ENCODE peak calls at places on chromosomes 11 and 22, in five cellular contexts. Z is A549, A is transverse colon, K is H1, G is pancreas. M is an unnamed sample.

GRCh38 chr11:98003606-98004371 is 1017.0 kb upstream of the CNTN5 start:
- DNase-seq in A (no peak), G (no peak), Z (no peak), K (no peak), M (no peak)

GRCh38 chr11:120746836-120747609 is 235.5 kb downstream of the GRIK4 start:
- DNase-seq in G (no peak), Z (no peak), K (no peak), A (no peak), M (no peak)

GRCh38 chr11:63845305-63845704 is 6.4 kb downstream of the MARK2 start:
- DNase-seq in A (no peak), G (no peak), Z (no peak), K (no peak), M (no peak)

GRCh38 chr22:50146440-50147228 is 23.9 kb upstream of the PANX2 start:
- DNase-seq in K (no peak), A (peak), G (peak), Z (peak), M (peak)

GRCh38 chr22:38148252-38148651 is 33.4 kb downstream of the PLA2G6 start:
- DNase-seq in G (no peak), Z (no peak), A (no peak), K (no peak), M (no peak)

GRCh38 chr11:32034680-32035079 is 56.2 kb upstream of the RCN1 start:
- DNase-seq in Z (no peak), A (no peak), K (no peak), G (no peak), M (no peak)

GRCh38 chr11:69873166-69874077 is 54.2 kb upstream of the FGF3 start:
- DNase-seq in A (no peak), K (no peak), Z (no peak), G (no peak), M (no peak)

GRCh38 chr11:64317961-64318693 is at the start of gene PRDX5:
- DNase-seq in G (peak), A (peak), Z (peak), K (peak), M (peak)

GRCh38 chr22:28019360-28019759 is 100.3 kb upstream of the PITPNB start:
- DNase-seq in K (no peak), G (no peak), Z (no peak), A (peak), M (no peak)

GRCh38 chr11:61122761-61123160 is 20.5 kb downstream of the CD5 start:
- DNase-seq in G (peak), A (no peak), Z (no peak), K (no peak), M (no peak)

GRCh38 chr11:46529928-46530574 is 63.8 kb downstream of the AMBRA1 start:
- DNase-seq in K (no peak), A (no peak), Z (no peak), G (no peak), M (no peak)

GRCh38 chr22:37019309-37020191 is at the start of the genes MPST and TST:
- DNase-seq in Z (no peak), K (peak), A (peak), G (peak), M (no peak)

GRCh38 chr11:115170133-115170815 is 333.9 kb downstream of the CADM1 start:
- DNase-seq in A (peak), G (no peak), Z (no peak), K (peak), M (no peak)

GRCh38 chr11:84812351-84813083 is 814.6 kb downstream of the DLG2 start:
- DNase-seq in A (no peak), K (no peak), Z (no peak), G (no peak), M (no peak)

GRCh38 chr11:16096336-16096735 is 260.0 kb downstream of the SOX6 start:
- DNase-seq in A (no peak), Z (no peak), K (no peak), G (no peak), M (no peak)

GRCh38 chr11:117045956-117046355 is 52.3 kb downstream of the SIK3 start:
- DNase-seq in A (no peak), G (no peak), Z (no peak), K (no peak), M (no peak)

GRCh38 chr22:46734830-46735453 is 3.1 kb downstream of the CERK start:
- DNase-seq in G (peak), A (peak), K (no peak), Z (no peak), M (no peak)

GRCh38 chr11:61752117-61752924 is at the start of gene MYRF:
- DNase-seq in A (peak), G (no peak), Z (peak), K (peak), M (no peak)

GRCh38 chr22:44436656-44437492 is 61.2 kb downstream of the RTL6 start:
- DNase-seq in A (no peak), Z (no peak), K (no peak), G (no peak), M (peak)

GRCh38 chr11:62856333-62856910 is 17.0 kb upstream of the WDR74 start:
- DNase-seq in A (no peak), K (no peak), Z (no peak), G (no peak), M (no peak)

GRCh38 chr11:65353900-65354264 is 669 bp upstream of the TIGD3 start:
- DNase-seq in G (no peak), A (no peak), Z (no peak), K (no peak), M (no peak)

GRCh38 chr11:65591939-65592814 is 3.4 kb downstream of the KCNK7 start:
- DNase-seq in K (no peak), Z (no peak), G (peak), A (peak), M (no peak)

GRCh38 chr11:116229581-116229980 is 543.2 kb downstream of the BUD13 start:
- DNase-seq in Z (no peak), A (no peak), K (no peak), G (no peak), M (no peak)

GRCh38 chr11:72838691-72839305 is 24.6 kb downstream of the ATG16L2 start:
- DNase-seq in Z (no peak), G (no peak), K (no peak), A (no peak), M (no peak)

GRCh38 chr11:131888230-131888826 is 517.9 kb downstream of the NTM start:
- DNase-seq in A (no peak), K (no peak), G (no peak), Z (no peak), M (no peak)

GRCh38 chr22:47599753-47600152 is 837.3 kb downstream of the TBC1D22A start:
- DNase-seq in Z (no peak), G (no peak), K (no peak), A (no peak), M (no peak)

GRCh38 chr11:72807789-72808188 is 6.4 kb upstream of the ATG16L2 start:
- DNase-seq in G (no peak), K (no peak), A (no peak), Z (no peak), M (no peak)

GRCh38 chr11:45021692-45022130 is 71.0 kb upstream of the TP53I11 start:
- DNase-seq in Z (no peak), K (peak), A (peak), G (no peak), M (peak)

GRCh38 chr11:27545946-27546345 is 39.4 kb upstream of the LIN7C start:
- DNase-seq in K (no peak), Z (no peak), G (no peak), A (no peak), M (no peak)

GRCh38 chr11:11520231-11521015 is 101.4 kb downstream of the GALNT18 start:
- DNase-seq in A (no peak), K (no peak), Z (no peak), G (no peak), M (no peak)

GRCh38 chr22:28799834-28800307 is 498 bp downstream of the XBP1 start:
- DNase-seq in K (no peak), G (peak), A (peak), Z (no peak), M (peak)

GRCh38 chr11:94131363-94132115 is 2.9 kb downstream of the PANX1 start:
- DNase-seq in G (no peak), A (no peak), Z (no peak), K (peak), M (no peak)

GRCh38 chr11:75389276-75389605 is 10.1 kb upstream of the RPS3 start:
- DNase-seq in K (no peak), G (no peak), A (no peak), Z (no peak), M (no peak)
- H3K4me3 ChIP-seq in K (no peak), G (no peak), A (no peak), Z (no peak), M (no peak)

DNA sequence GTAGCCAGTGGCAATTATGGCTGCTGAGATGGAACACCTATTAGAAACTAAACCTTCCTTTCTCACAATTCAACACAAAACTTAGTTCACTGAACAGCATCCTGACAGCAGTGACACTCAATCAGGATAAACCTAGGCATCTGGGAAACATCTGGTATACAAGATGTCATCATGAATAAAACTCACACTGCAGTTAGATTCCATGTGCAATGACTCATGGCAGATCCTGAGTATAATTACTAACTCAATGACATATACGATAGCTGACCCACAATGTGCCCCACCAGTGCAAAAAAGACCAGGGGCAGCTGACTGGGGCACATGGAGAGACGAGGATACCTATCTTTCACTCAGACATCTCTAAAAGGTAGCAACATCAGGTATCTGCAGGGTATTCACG is 17.7 kb downstream of the RBFOX2 start:
- DNase-seq in G (no peak), Z (no peak), A (no peak), K (no peak), M (no peak)
- H3K27ac ChIP-seq in G (no peak), Z (no peak), A (peak), K (peak), M (no peak)

DNA sequence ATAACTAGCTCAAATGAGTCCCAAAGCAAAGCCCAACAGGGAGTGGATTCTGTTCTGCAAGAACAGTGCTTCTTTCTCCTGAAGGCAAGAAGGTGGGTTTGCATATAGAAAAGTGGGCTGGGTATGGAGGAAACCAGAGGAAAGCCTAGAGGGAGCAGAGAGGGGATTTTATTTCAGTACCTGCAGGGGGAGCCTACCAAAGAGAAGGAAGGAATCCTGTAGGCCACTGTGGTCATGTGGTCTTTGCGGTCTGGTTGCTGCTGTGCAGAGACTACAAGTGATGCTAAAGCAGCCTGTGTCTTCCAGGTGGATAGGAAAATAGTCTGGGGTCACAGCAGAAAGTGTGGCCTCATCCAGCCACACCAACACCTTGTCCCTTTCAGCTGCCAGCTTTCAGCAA is 33.2 kb upstream of the ZBTB16 start:
- DNase-seq in G (no peak), K (no peak), Z (no peak), A (no peak), M (no peak)
- TF ChIP-seq CTCF in G (no peak), K (peak), Z (no peak), A (no peak), M (no peak)

GRCh38 chr11:76288166-76288978 is 82.1 kb upstream of the WNT11 start:
- DNase-seq in G (no peak), Z (no peak), A (no peak), K (no peak), M (no peak)
- H3K4me3 ChIP-seq in G (no peak), Z (no peak), A (no peak), K (no peak), M (no peak)

GRCh38 chr22:40261783-40262182 is 84.1 kb downstream of the TNRC6B start:
- DNase-seq in G (peak), K (no peak), Z (no peak), A (no peak), M (no peak)

GRCh38 chr22:40257979-40258378 is 80.3 kb downstream of the TNRC6B start:
- DNase-seq in G (no peak), Z (no peak), K (no peak), A (no peak), M (no peak)

GRCh38 chr22:40258463-40259046 is 80.8 kb downstream of the TNRC6B start:
- DNase-seq in A (no peak), Z (no peak), G (no peak), K (no peak), M (no peak)

GRCh38 chr22:40251106-40251505 is 73.4 kb downstream of the TNRC6B start:
- DNase-seq in K (no peak), G (no peak), Z (no peak), A (no peak), M (no peak)

DNA sequence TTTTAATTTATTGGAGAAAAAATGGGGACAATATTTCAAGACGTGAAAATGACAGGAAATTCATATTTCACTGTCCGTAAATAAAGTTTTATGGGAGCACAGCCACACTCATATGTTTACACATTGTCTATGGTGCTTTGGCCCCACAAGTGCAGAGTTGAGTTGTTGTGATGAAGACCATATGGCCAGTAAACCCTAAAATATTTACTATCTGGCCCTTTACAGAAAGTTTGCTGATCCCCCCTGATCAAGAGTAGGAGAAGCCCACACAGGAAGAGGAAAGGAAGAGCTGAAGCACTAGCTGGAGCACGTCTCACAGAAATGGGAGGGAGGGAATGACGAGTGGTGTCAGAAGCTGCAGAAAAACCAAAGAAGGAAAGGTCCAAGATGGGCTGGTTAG is 78.8 kb downstream of the TNRC6B start:
- DNase-seq in A (no peak), K (no peak), Z (no peak), G (no peak), M (no peak)
- H3K27ac ChIP-seq in A (peak), K (no peak), Z (no peak), G (no peak), M (no peak)

GRCh38 chr11:111764621-111765020 is 1.6 kb downstream of the PPP2R1B start:
- DNase-seq in K (no peak), Z (no peak), G (no peak), A (no peak), M (no peak)

GRCh38 chr11:111765320-111765983 is 737 bp downstream of the PPP2R1B start:
- DNase-seq in A (no peak), K (no peak), Z (no peak), G (no peak), M (no peak)

GRCh38 chr11:111761056-111761455 is 5.1 kb downstream of the PPP2R1B start:
- DNase-seq in K (no peak), A (no peak), G (no peak), Z (no peak), M (no peak)

GRCh38 chr11:111762526-111762925 is 3.7 kb downstream of the PPP2R1B start:
- DNase-seq in K (no peak), A (no peak), Z (no peak), G (no peak), M (no peak)

GRCh38 chr11:111762981-111763643 is 3.1 kb downstream of the PPP2R1B start:
- DNase-seq in Z (no peak), A (no peak), G (no peak), K (no peak), M (no peak)
- TF ChIP-seq CTCF in Z (no peak), A (no peak), G (no peak), K (no peak), M (no peak)

GRCh38 chr22:17218341-17218740 is 894 bp downstream of the ADA2 start:
- DNase-seq in Z (no peak), K (no peak), A (no peak), G (no peak), M (no peak)
- H3K4me3 ChIP-seq in Z (no peak), K (no peak), A (no peak), G (no peak), M (no peak)

DNA sequence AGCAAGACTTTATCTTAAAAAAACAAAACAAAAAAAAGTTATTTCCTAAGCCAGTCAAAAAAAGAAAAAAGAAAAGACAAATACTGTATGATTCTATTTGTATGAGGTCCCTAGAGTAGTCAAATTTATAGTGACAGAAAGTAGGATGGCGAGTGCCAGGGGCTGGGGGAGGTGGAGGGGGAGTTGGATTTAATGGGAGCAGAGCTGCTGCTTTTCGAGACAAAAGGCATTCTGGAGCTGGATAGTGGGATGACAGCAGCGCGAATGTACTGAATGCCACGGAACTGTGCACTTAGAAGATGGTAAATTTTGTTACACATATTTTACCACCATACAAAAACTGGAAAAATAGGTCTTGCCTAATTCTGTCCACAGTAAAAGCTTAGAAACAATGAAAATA is 17.8 kb upstream of the SYT8 start:
- DNase-seq in Z (no peak), G (no peak), K (no peak), A (no peak), M (no peak)
- H3K27ac ChIP-seq in Z (no peak), G (no peak), K (no peak), A (no peak), M (no peak)

DNA sequence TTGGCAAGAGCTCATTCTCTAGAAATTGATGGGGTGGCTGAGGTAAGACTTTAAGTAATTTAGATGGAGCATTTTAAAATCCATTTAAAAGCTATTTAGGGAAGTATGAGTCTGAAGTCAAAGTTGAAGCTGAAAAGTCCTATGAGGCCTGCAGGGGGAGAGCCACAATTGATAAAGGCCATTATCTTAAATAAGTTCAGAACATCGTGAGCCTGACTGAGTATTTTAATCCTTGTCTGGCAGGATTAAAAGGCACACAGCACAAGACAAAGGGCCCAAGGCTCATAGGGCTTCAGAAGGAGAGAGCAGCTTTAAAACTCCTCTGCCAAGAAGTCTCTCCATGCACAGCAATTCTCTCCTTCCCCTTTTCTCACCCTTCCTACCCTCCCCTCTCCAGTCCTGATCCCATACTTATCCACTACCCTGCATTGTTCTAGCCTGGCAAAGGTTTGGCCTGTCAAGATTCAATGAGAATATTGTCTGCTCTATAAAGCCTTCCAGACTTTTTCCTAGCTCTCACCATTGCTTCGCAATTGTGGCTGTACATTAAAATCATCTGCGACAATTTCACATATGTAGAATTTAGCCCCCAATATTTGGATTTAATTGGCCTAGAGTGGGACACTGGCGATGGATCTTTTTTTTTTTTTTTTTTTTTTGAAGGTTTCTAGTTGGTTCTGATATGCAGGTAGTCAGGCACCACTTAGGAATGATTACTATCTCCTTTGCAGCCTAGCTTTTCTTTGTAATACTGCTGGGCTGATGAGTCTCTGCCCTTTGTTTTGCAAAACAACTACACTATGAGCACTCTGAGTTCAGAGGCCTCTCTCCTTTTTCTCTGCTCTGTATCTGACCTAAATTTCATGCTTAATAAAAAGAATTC is 1312.8 kb downstream of the FAM181B start:
- DNase-seq in K (peak), Z (no peak), A (no peak), G (no peak), M (no peak)
- TF ChIP-seq CTCF in K (peak), Z (no peak), A (no peak), G (no peak), M (no peak)

DNA sequence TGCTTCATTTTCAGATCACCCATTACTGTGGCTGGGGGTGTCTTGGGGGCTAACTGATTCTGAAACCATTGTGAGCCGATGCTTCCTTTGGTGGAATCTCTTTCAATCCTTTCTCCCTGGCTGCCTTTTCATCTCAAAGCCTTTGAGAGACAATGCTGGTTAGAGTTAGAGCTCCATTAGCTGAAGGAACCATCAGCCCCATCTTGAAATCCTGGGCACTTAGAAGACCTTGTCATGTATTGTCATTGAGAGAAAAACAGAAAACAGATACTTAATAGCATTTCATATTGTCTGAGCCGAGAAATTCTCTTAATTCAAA is 6.7 kb downstream of the TEAD1 start:
- DNase-seq in Z (no peak), K (no peak), G (no peak), A (no peak), M (no peak)
- H3K4me3 ChIP-seq in Z (peak), K (peak), G (no peak), A (no peak), M (no peak)

M was measured in coronary artery.